ENCODE peak calls at places on chromosomes 6 and 20, in seven cellular contexts. O, H, L, E, J, G and X are unnamed samples.

GRCh38 chr20:58546756-58547526 is 31.7 kb upstream of the APCDD1L start:
- DNase-seq in H (no peak), E (peak), J (no peak), L (no peak), O (no peak), G (no peak), X (no peak)

GRCh38 chr6:36197739-36198221 is 1.2 kb downstream of the BRPF3 start:
- DNase-seq in E (no peak), O (no peak), L (no peak), H (no peak), J (peak), G (no peak), X (peak)

GRCh38 chr6:85494551-85495337 is 44.9 kb downstream of the NT5E start:
- DNase-seq in O (no peak), G (no peak), E (no peak), H (no peak), L (no peak), J (peak), X (no peak)

GRCh38 chr6:29624520-29624961 is 8.4 kb downstream of the GABBR1 start:
- DNase-seq in H (no peak), G (no peak), E (no peak), O (no peak), L (no peak), J (no peak), X (no peak)

GRCh38 chr6:121297699-121298098 is 36.6 kb downstream of the TBC1D32 start:
- DNase-seq in L (no peak), H (no peak), O (no peak), J (no peak), G (no peak), E (no peak), X (no peak)

GRCh38 chr6:30841644-30842504 is 42.4 kb upstream of the DDR1 start:
- DNase-seq in E (peak), O (no peak), H (no peak), L (no peak), J (no peak), G (no peak), X (no peak)

GRCh38 chr6:137094411-137095008 is 49.7 kb upstream of the IL20RA start:
- DNase-seq in H (peak), L (peak), O (no peak), E (peak), G (no peak), J (peak), X (no peak)

GRCh38 chr6:68711386-68712000 is 76.4 kb downstream of the ADGRB3 start:
- DNase-seq in J (no peak), E (no peak), G (no peak), H (no peak), O (no peak), L (no peak), X (no peak)

GRCh38 chr20:38190936-38191371 is 25.9 kb upstream of the TGM2 start:
- DNase-seq in O (no peak), G (no peak), E (no peak), J (no peak), H (no peak), L (no peak), X (no peak)

GRCh38 chr6:32439708-32440214 is at the start of gene HLA-DRA:
- DNase-seq in L (no peak), G (no peak), H (peak), E (no peak), O (no peak), J (peak), X (no peak)

GRCh38 chr20:54497931-54498718 is 22.7 kb downstream of the DOK5 start:
- DNase-seq in G (no peak), J (no peak), L (no peak), E (no peak), H (no peak), O (no peak), X (no peak)

GRCh38 chr6:33633462-33634158 is 12.5 kb downstream of the ITPR3 start:
- DNase-seq in E (peak), G (no peak), L (peak), H (no peak), O (peak), J (peak), X (peak)

GRCh38 chr6:124203106-124203811 is 399.6 kb downstream of the NKAIN2 start:
- DNase-seq in E (no peak), G (no peak), J (peak), O (no peak), L (no peak), H (no peak), X (no peak)

GRCh38 chr20:58719971-58720371 is 27.4 kb downstream of the NPEPL1 start:
- DNase-seq in L (no peak), G (no peak), H (no peak), O (no peak), J (no peak), E (no peak), X (no peak)

GRCh38 chr20:62356948-62357667 is 10.0 kb downstream of the LAMA5 start:
- DNase-seq in G (no peak), L (no peak), O (no peak), H (no peak), J (peak), E (no peak), X (peak)

GRCh38 chr20:53570446-53571276 is 23.0 kb downstream of the ZNF217 start:
- DNase-seq in O (no peak), H (no peak), G (no peak), J (no peak), L (no peak), E (no peak), X (no peak)

GRCh38 chr20:13953227-13953626 is 37.2 kb downstream of the SEL1L2 start:
- DNase-seq in G (no peak), H (no peak), O (no peak), E (no peak), J (no peak), L (no peak), X (no peak)

GRCh38 chr6:135520781-135521180 is 23.2 kb upstream of the AHI1 start:
- DNase-seq in J (no peak), L (no peak), H (no peak), O (no peak), E (no peak), G (no peak), X (no peak)

GRCh38 chr20:38294334-38294592 is 9.7 kb upstream of the BPI start:
- DNase-seq in E (no peak), O (no peak), L (no peak), J (no peak), G (no peak), H (no peak), X (no peak)

GRCh38 chr6:79605061-79605460 is 26.1 kb upstream of the SH3BGRL2 start:
- DNase-seq in L (no peak), J (peak), G (no peak), H (no peak), E (no peak), O (no peak), X (no peak)

GRCh38 chr20:41587956-41588355 is 30.2 kb downstream of the CHD6 start:
- DNase-seq in H (peak), O (no peak), L (no peak), J (peak), G (no peak), E (no peak), X (no peak)

GRCh38 chr20:38790210-38791053 is 15.1 kb upstream of the PPP1R16B start:
- DNase-seq in H (peak), G (no peak), E (no peak), J (peak), L (no peak), O (no peak), X (no peak)

GRCh38 chr6:89917216-89917615 is 22.9 kb downstream of the GJA10 start:
- DNase-seq in H (no peak), E (no peak), O (no peak), G (no peak), J (no peak), L (no peak), X (no peak)

GRCh38 chr20:24701027-24701426 is 231.6 kb downstream of the SYNDIG1 start:
- DNase-seq in J (no peak), H (no peak), L (no peak), G (no peak), E (no peak), O (no peak), X (no peak)

GRCh38 chr6:149896491-149896890 is 1.4 kb downstream of the RAET1E start:
- DNase-seq in H (peak), O (no peak), E (no peak), G (no peak), L (no peak), J (no peak), X (no peak)

GRCh38 chr20:3296256-3297095 is 57.5 kb upstream of the SLC4A11 start:
- DNase-seq in J (no peak), H (no peak), L (no peak), O (no peak), E (no peak), G (no peak), X (no peak)

GRCh38 chr6:160013987-160014868 is 45.3 kb downstream of the IGF2R start:
- DNase-seq in O (no peak), E (no peak), H (no peak), G (no peak), L (no peak), J (no peak), X (no peak)

GRCh38 chr6:148513145-148514071 is 170.8 kb downstream of the SASH1 start:
- DNase-seq in E (no peak), H (peak), L (no peak), J (no peak), G (no peak), O (no peak), X (peak)

GRCh38 chr6:17584241-17584803 is 15.8 kb upstream of the FAM8A1 start:
- DNase-seq in H (peak), J (peak), L (no peak), E (peak), O (no peak), G (no peak), X (no peak)

GRCh38 chr20:17938889-17939619 is 29.5 kb downstream of the SNX5 start:
- DNase-seq in O (peak), J (peak), H (peak), G (peak), E (peak), L (peak), X (no peak)

GRCh38 chr6:33755070-33755869 is 8.6 kb upstream of the IP6K3 start:
- DNase-seq in J (no peak), E (no peak), H (no peak), O (no peak), G (no peak), L (no peak), X (no peak)

GRCh38 chr6:14925627-14926026 is 320.2 kb upstream of the JARID2 start:
- DNase-seq in J (no peak), L (no peak), O (no peak), E (no peak), G (no peak), H (no peak), X (no peak)

GRCh38 chr6:36147294-36147693 is 17.0 kb downstream of the MAPK13 start:
- DNase-seq in E (no peak), L (no peak), G (no peak), J (no peak), H (no peak), O (no peak), X (no peak)

GRCh38 chr20:48750941-48751620 is 76.7 kb downstream of the PREX1 start:
- DNase-seq in O (no peak), J (no peak), L (peak), E (peak), H (no peak), G (peak), X (peak)

GRCh38 chr6:30930506-30930905 is 1.5 kb downstream of the SFTA2 start:
- DNase-seq in L (no peak), E (no peak), G (no peak), H (no peak), O (no peak), J (no peak), X (no peak)

GRCh38 chr6:11439017-11439420 is 98.5 kb upstream of the TMEM170B start:
- DNase-seq in O (no peak), G (no peak), J (no peak), L (no peak), H (no peak), E (no peak), X (no peak)

GRCh38 chr6:2622683-2623082 is 128.0 kb downstream of the MYLK4 start:
- DNase-seq in O (no peak), J (no peak), G (no peak), L (no peak), H (no peak), E (no peak), X (no peak)

GRCh38 chr6:37713529-37714119 is 15.9 kb upstream of the MDGA1 start:
- DNase-seq in H (peak), L (no peak), O (no peak), J (peak), E (no peak), G (no peak), X (no peak)

GRCh38 chr6:149231786-149232185 is 85.7 kb upstream of the TAB2 start:
- DNase-seq in E (no peak), J (no peak), L (no peak), H (no peak), O (no peak), G (no peak), X (no peak)

GRCh38 chr6:55131616-55132015 is 42.7 kb upstream of the HCRTR2 start:
- DNase-seq in E (no peak), O (no peak), H (peak), J (no peak), G (no peak), L (no peak), X (no peak)

DNA sequence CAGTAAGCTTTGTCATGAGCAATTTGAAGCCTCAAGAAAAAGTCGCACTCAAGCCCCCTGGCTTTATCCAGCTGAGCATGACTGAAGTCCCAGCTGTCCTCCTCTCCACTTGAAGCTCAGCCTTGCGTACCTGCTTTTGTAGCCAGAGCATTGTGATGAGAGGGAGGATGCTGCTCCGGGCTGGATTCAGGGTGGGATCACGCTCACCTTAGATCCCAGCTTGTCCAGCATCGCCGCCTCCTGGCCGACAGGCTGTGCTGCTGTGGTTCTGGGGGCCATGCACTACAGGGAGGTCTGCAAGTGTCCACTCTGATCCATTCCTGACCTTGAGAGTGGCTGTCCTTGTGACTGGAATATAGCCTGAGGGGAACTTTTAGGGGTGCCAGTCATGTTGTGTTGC is 495.6 kb downstream of the CDH26 start:
- DNase-seq in O (no peak), G (peak), L (no peak), H (no peak), E (no peak), J (no peak), X (no peak)
- TF ChIP-seq CTCF in O (no peak), G (peak), L (no peak), H (no peak), E (no peak), J (no peak), X (no peak)

DNA sequence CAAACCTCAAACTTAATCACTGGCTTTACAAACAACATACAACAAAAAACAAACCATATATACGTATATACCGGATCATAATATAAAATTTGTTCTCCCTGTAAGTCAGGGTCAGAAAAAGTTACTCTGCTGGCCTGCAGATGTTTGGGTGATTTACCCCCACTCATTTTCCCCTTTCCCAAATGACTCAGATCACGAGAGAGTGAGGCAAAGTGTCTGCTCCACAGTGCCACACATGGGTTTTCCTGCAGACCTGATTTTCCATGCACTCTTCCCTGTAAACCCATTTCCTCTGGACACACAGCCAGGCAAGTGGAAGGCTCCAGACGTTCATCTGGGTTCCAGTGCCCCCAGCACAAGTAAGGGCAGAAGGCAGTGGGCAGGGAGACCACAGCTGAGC is 23.5 kb downstream of the GFOD1 start:
- DNase-seq in H (no peak), J (no peak), E (no peak), G (no peak), O (no peak), L (no peak), X (no peak)
- TF ChIP-seq CTCF in H (no peak), J (no peak), E (no peak), G (no peak), O (no peak), L (no peak), X (no peak)

GRCh38 chr6:158468666-158469065 is 91.2 kb upstream of the TMEM181 start:
- DNase-seq in G (no peak), L (no peak), J (no peak), E (no peak), H (no peak), O (no peak), X (no peak)
- TF ChIP-seq CTCF in G (no peak), L (no peak), J (no peak), E (no peak), H (no peak), O (no peak), X (no peak)

GRCh38 chr6:169720207-169720855 is 4.0 kb downstream of the PHF10 start:
- DNase-seq in J (no peak), O (no peak), H (no peak), E (no peak), G (no peak), L (no peak), X (no peak)
- TF ChIP-seq CTCF in J (peak), O (no peak), H (no peak), E (no peak), G (no peak), L (no peak), X (no peak)

DNA sequence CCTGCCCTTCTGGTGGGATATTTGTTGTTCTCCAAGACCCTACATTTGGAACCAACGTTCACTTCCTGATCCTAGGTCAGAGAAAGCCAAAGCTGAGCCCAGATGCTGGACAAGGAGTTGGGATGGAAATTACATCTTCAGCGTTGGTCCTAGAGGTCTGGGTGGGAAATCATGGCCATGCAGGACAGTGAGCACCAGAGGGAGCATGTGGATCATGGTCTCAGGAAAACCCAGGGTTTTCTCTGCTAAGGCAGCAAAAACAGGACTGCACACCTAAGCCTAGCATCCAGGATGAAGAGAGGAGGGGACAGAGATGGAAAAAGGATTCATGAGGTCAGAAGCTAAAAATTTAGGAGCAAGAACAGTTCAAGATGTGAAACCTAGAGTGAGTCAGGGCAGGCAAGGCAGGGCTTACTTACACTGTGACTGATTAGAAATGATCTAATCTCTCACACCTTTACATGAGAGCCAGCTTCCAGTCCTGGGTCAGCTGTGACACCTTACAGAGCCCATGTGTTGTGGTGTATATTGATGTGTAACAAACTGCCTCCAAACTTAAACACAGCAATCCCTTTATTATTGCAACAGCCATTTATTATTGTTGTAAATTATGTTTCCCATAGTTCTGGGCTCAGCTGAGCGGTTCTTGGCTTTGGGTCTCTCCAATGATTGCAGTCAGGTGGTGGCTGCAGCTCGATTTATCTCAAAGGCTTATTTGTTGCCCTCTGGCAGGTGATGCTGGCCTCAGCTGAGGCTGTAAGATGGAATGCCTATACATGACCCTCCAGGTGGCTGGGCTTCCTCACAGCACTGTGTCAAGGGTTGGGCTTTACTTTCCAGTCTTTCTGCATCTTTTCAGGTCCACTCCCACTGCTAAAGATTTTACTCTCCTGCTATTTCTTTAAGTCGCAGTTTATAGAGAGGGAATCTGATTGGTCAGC is 6.5 kb downstream of the C20orf202 start:
- DNase-seq in J (no peak), L (no peak), H (no peak), E (no peak), G (no peak), O (no peak), X (no peak)
- TF ChIP-seq CTCF in J (peak), L (no peak), H (peak), E (no peak), G (no peak), O (no peak), X (no peak)

DNA sequence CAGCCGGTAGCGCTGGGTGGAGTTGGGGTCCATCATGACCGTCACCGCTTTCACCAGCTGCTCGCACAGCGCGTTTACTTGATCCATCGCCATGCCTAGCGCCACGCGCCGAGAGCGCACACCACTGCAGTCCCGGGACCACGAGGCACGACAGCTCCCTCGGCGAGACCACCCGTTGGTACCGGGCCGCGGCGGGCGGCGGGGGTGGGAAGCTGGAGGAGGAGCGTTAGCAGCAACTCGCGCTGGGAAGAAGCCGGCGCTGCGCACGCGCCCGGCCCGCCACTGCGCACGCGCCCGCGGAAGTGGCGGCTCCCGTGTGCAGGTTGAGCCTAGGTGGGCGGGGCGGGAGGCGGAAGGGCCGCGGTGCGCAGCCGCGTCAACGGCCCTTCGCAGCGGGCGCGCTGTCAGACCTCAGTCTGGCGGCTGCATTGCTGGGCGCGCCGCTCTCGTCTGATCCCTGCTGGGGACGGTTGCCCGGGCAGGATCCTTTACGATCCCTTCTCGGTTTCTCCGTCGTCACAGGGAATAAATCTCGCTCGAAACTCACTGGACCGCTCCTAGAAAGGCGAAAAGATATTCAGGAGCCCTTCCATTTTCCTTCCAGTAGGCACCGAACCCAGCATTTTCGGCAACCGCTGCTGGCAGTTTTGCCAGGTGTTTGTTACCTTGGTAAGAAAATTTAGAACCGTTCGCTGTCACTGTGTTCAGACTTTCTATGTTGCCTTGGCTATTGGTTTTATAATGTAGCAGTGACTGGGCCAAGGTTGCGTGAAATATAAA is at the start of the genes POLH and XPO5:
- DNase-seq in J (peak), L (peak), G (peak), E (peak), O (peak), H (peak), X (peak)
- TF ChIP-seq CTCF in J (peak), L (no peak), G (no peak), E (no peak), O (no peak), H (no peak), X (no peak)

GRCh38 chr6:563863-564262 is 93.0 kb downstream of the HUS1B start:
- DNase-seq in G (no peak), J (no peak), O (no peak), L (no peak), E (no peak), H (no peak), X (no peak)

GRCh38 chr6:562052-562676 is 94.7 kb downstream of the HUS1B start:
- DNase-seq in O (no peak), H (no peak), E (peak), L (no peak), G (no peak), J (no peak), X (peak)

GRCh38 chr6:558959-559358 is 97.9 kb downstream of the HUS1B start:
- DNase-seq in G (no peak), L (no peak), J (no peak), E (no peak), O (no peak), H (no peak), X (no peak)

GRCh38 chr6:558089-558488 is 98.8 kb downstream of the HUS1B start:
- DNase-seq in O (no peak), J (no peak), E (no peak), L (no peak), H (no peak), G (no peak), X (no peak)
- TF ChIP-seq CTCF in O (no peak), J (peak), E (no peak), L (peak), H (no peak), G (no peak), X (no peak)